ENCODE peak calls at places on chromosome 13, in four cellular contexts. P is A549, V is IMR-90, N is HepG2. T is an unnamed sample.
A peak's percentile ranks its signal among the peaks of the same experiment; 100 is the strongest.

GRCh38 chr13:21825801-21826200 is 154.9 kb downstream of the FGF9 start:
- DNase-seq in P (no peak), N (no peak), V (peak; percentile 18), T (no peak)

GRCh38 chr13:27712421-27712820 is 79.9 kb upstream of the GSX1 start:
- DNase-seq in P (peak; percentile 12), V (no peak), N (peak; percentile 36), T (no peak)

GRCh38 chr13:71873418-71874276 is 6.6 kb upstream of the DACH1 start:
- DNase-seq in P (no peak), N (no peak), V (no peak), T (no peak)

GRCh38 chr13:77853701-77854100 is 64.9 kb downstream of the EDNRB start:
- DNase-seq in P (no peak), N (no peak), V (no peak), T (no peak)

GRCh38 chr13:52980695-52981094 is 47.9 kb upstream of the OLFM4 start:
- DNase-seq in N (no peak), V (no peak), P (no peak), T (no peak)

GRCh38 chr13:23753523-23753922 is 135.7 kb downstream of the MIPEP start:
- DNase-seq in P (peak; percentile 69), N (peak; percentile 90), V (peak; percentile 68), T (no peak)

GRCh38 chr13:97142452-97142851 is 79.7 kb upstream of the MBNL2 start:
- DNase-seq in N (peak; percentile 30), P (peak; percentile 74), V (no peak), T (peak; percentile 12)

GRCh38 chr13:46846736-46847135 is 49.8 kb upstream of the ESD start:
- DNase-seq in V (no peak), P (no peak), N (no peak), T (no peak)

GRCh38 chr13:19601749-19602725 is 31.4 kb upstream of the MPHOSPH8 start:
- DNase-seq in V (peak; percentile 27), P (peak; percentile 53), N (peak; percentile 58), T (peak; percentile 42)

DNA sequence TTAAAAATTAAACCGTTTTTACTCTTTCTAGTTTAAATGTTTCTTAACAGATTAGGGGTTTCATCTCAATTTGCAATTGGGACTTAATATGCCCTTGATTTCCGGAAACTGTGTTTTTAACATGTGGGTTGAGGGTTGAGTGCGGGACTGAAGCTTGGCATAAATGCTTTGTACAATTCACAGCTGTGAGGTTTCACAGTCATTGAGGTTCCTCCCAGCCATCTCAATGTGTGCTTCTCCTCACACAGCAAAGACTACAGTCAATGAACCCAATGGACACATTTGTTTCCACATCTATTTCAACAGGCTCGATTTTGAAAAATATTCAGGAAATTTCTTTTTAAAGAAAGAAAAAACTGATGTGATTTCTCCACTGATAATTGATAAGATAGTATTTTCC is 328.6 kb downstream of the TBC1D4 start:
- DNase-seq in V (no peak), P (no peak), N (no peak), T (no peak)
- TF ChIP-seq USF2 in V (no peak), P (no peak), N (no peak), T (no peak)

GRCh38 chr13:30872195-30872594 is 33.9 kb upstream of the MEDAG start:
- DNase-seq in P (no peak), N (no peak), V (no peak), T (no peak)

GRCh38 chr13:30871713-30872029 is 34.4 kb upstream of the MEDAG start:
- DNase-seq in P (no peak), V (no peak), N (no peak), T (no peak)

GRCh38 chr13:30874111-30874510 is 32.0 kb upstream of the MEDAG start:
- DNase-seq in P (no peak), V (no peak), N (no peak), T (no peak)

GRCh38 chr13:30873519-30873918 is 32.6 kb upstream of the MEDAG start:
- DNase-seq in N (no peak), V (peak; percentile 19), P (no peak), T (no peak)

GRCh38 chr13:30872685-30873443 is 33.2 kb upstream of the MEDAG start:
- DNase-seq in V (peak; percentile 94), P (no peak), N (peak; percentile 26), T (no peak)
- TF ChIP-seq MAZ in V (no peak), P (no peak), N (no peak), T (no peak)

GRCh38 chr13:88908896-88909535 is 1237.8 kb downstream of the SLITRK5 start:
- DNase-seq in N (no peak), P (no peak), V (no peak), T (no peak)
- TF ChIP-seq USF2 in N (no peak), P (no peak), V (no peak), T (no peak)

GRCh38 chr13:112715715-112716460 is 26.1 kb downstream of the ATP11A start:
- DNase-seq in V (no peak), N (no peak), P (no peak), T (no peak)

GRCh38 chr13:112718318-112718717 is 28.5 kb downstream of the ATP11A start:
- DNase-seq in P (no peak), N (no peak), V (no peak), T (no peak)

GRCh38 chr13:112716461-112716820 is 26.6 kb downstream of the ATP11A start:
- DNase-seq in N (no peak), P (no peak), V (no peak), T (no peak)

GRCh38 chr13:112714772-112715569 is 25.1 kb downstream of the ATP11A start:
- DNase-seq in P (no peak), N (peak; percentile 86), V (no peak), T (no peak)

GRCh38 chr13:112716841-112717520 is 27.1 kb downstream of the ATP11A start:
- DNase-seq in N (no peak), P (no peak), V (no peak), T (no peak)
- TF ChIP-seq MAZ in N (no peak), P (no peak), V (no peak), T (no peak)

DNA sequence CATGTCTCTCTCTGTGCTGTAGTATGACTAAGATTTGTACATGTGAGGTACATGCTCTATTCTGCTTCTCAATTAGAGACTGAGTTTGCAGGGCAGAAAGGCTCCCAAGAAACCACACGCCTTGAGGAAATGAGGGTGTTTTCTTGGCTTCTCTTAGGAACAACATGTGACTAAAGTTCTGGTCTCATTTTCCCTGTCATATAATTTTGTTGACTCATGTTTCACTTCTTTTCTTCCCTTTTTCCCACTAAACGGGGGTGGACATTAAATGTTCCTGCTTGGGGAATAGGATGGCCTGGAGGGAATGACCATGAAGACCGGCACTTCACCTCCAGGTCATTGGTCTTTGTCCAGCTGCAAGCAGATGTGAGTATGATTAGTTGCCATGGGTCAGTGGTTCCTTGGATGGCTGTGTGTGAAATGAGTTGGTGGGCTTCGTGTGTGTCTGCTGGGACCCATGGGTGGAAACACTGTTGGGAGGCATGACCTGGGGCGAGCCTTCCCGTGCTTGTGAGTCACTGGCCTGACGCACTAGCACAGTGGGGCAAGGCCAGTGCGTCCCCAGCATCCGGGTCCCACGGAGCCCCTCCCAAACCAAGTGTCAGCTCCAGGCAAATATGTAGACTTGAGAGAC is 56.6 kb downstream of the COL4A1 start:
- DNase-seq in V (peak; percentile 77), N (no peak), P (no peak), T (no peak)
- TF ChIP-seq USF2 in V (peak; percentile 63), N (no peak), P (no peak), T (no peak)

GRCh38 chr13:44932171-44932849 is 57.0 kb downstream of the NUFIP1 start:
- DNase-seq in P (no peak), N (no peak), V (peak; percentile 72), T (no peak)

GRCh38 chr13:44930280-44930679 is 59.0 kb downstream of the NUFIP1 start:
- DNase-seq in P (no peak), N (no peak), V (no peak), T (no peak)

GRCh38 chr13:44929691-44930090 is 59.6 kb downstream of the NUFIP1 start:
- DNase-seq in V (no peak), P (no peak), N (no peak), T (no peak)

GRCh38 chr13:44932850-44933251 is 56.4 kb downstream of the NUFIP1 start:
- DNase-seq in N (no peak), P (peak; percentile 11), V (peak; percentile 49), T (no peak)

DNA sequence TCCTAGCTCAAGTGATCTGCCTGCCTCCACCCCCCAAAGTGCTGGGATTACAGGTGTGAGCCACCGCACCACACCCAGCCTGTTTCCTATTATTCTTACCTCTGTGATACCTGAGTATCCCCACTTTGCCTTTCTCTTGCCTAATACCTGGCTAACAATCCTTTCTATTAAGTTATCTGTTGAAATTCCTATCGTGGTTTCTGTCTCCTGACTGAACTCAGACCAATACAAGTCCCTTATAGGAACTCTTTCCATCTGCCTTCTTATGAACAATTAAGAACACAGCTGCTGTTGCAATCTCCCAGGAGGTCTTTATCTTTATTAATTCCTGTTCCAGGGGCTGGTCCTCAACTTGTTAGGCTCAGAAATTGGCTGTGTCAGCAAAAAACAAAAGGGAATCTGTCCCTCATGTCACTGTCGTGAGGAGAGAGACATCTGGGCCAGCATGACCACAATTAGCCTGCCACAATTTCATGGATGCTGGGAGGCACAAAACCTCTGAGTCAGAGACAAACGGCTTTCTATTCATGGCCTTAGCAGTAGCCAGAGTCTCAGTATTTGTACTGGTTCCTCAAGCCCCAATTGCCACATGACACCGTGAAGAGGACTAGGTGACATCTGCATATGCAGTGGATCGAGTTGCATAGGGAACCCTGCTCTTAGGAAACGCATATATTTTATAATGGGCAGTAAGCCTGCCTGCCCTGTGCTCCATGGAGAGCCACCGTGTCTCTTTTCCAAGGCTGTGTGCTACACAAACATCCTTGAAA is 58.2 kb downstream of the NUFIP1 start:
- DNase-seq in V (no peak), P (no peak), N (no peak), T (no peak)
- TF ChIP-seq MAZ in V (no peak), P (no peak), N (no peak), T (no peak)

DNA sequence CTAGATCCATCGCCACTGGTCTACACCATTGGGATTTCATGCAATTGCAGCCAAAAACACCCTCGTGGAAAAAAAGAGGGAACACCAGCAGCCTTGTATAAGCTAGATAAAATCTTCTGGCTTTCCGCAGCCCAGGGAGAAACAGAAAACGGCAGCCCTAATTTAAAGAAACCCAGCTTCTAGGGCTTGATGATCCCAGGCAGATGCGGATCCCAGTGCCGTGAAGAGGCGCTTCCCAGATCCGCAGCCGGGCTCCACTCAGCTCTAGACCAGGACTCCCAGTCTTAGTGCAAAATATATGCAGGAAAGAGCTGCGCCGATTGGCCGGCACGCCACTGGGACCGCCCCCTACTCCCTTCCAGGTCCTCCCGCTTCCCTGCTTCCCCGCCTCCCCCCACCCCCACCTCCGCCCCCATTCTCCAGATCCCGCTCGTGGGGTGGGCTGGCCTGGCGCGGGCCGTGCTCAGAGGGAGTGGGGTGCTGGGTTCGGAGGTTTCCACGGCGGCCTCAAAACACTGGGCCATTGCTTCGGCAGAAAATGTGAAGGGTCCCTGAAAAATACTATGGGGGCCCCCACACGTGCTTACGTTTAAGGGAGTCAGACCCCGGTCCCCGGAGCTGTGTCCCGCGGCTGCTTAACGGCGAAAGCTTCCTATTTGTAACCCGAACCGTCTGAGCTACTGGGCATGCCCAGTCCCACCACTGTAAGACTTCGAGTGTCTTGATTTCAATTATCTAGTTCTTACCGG is 63.1 kb downstream of the SERP2 start:
- DNase-seq in N (peak; percentile 86), P (peak; percentile 90), V (peak; percentile 94), T (peak; percentile 84)
- TF ChIP-seq USF2 in N (no peak), P (no peak), V (no peak), T (no peak)

DNA sequence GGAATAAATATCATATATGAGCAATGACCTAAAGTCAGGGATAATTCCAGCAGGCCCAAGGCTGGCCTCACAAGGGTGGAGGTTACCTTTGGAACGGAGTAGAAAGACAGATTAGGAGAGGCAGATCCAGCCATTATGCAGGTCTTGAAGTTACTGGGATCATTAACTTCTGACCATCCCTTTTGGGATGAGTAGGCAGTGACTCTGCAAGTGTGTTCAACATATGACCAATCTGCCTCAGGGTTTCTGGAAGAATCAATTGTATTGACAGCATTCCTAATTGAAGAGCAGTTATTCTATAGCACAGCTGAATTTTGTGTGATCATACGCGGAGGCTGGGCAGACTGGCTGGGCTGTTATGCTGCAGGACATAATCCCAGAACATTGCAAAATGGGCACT is 556.3 kb downstream of the EFNB2 start:
- DNase-seq in P (peak; percentile 7), N (no peak), V (no peak), T (no peak)
- TF ChIP-seq MAZ in P (no peak), N (no peak), V (no peak), T (no peak)